ENCODE peak calls at places on chromosomes 4 and X, in four cellular contexts. Q is IMR-90, E is mesenchymal stem cell, L is neuronal stem cell. T is an unnamed sample.

GRCh38 chr4:57430706-57431105 is 320.5 kb upstream of the IGFBP7 start:
- DNase-seq in Q (no peak), E (no peak), L (no peak), T (no peak)

GRCh38 chrX:76555816-76556215 is 128.3 kb downstream of the MAGEE1 start:
- DNase-seq in Q (peak; percentile 22), E (no peak), L (peak; percentile 27), T (peak; percentile 73)

GRCh38 chrX:7640392-7640791 is 202.6 kb upstream of the VCX start:
- DNase-seq in Q (no peak), E (no peak), L (no peak), T (no peak)

GRCh38 chr4:8399298-8399697 is 41.2 kb downstream of the ACOX3 start:
- DNase-seq in Q (no peak), E (no peak), L (no peak), T (no peak)

GRCh38 chr4:103692615-103693014 is 27.2 kb downstream of the TACR3 start:
- DNase-seq in Q (no peak), E (no peak), L (no peak), T (no peak)

GRCh38 chr4:78661923-78662521 is 110.5 kb downstream of the ANXA3 start:
- DNase-seq in Q (peak; percentile 33), E (peak; percentile 77), L (no peak), T (peak; percentile 40)

GRCh38 chr4:78704981-78705757 is 71.0 kb upstream of the BMP2K start:
- DNase-seq in Q (peak; percentile 78), E (no peak), L (no peak), T (no peak)

GRCh38 chrX:39944416-39944815 is 153.3 kb downstream of the BCOR start:
- DNase-seq in Q (no peak), E (no peak), L (no peak), T (no peak)

GRCh38 chr4:141563721-141564120 is 72.7 kb upstream of the IL15 start:
- DNase-seq in Q (no peak), E (no peak), L (no peak), T (no peak)

GRCh38 chr4:84673475-84674230 is 90.7 kb downstream of the CDS1 start:
- DNase-seq in Q (peak; percentile 92), E (peak; percentile 79), L (no peak), T (no peak)

GRCh38 chr4:53595823-53596222 is 4.5 kb upstream of the LNX1 start:
- DNase-seq in Q (no peak), E (no peak), L (no peak), T (no peak)

GRCh38 chr4:164136181-164136616 is 617.7 kb upstream of the SMIM31 start:
- DNase-seq in Q (peak; percentile 1), E (peak; percentile 71), L (no peak), T (peak; percentile 39)

GRCh38 chr4:120155287-120155686 is 88.6 kb upstream of the MAD2L1 start:
- DNase-seq in Q (no peak), E (no peak), L (no peak), T (no peak)

GRCh38 chr4:87975466-87975865 is at the start of gene SPP1:
- DNase-seq in Q (peak; percentile 13), E (peak; percentile 30), L (peak; percentile 32), T (peak; percentile 60)

GRCh38 chr4:147351083-147351787 is 129.7 kb upstream of the EDNRA start:
- DNase-seq in Q (peak; percentile 39), E (no peak), L (no peak), T (no peak)

GRCh38 chr4:127143460-127144190 is 489.1 kb upstream of the INTU start:
- DNase-seq in Q (peak; percentile 77), E (peak; percentile 54), L (no peak), T (no peak)

GRCh38 chr4:185839204-185839712 is 27.3 kb upstream of the SORBS2 start:
- DNase-seq in Q (peak; percentile 91), E (peak; percentile 98), L (peak; percentile 71), T (no peak)

GRCh38 chrX:118644378-118644777 is 83.0 kb upstream of the IL13RA1 start:
- DNase-seq in Q (peak; percentile 68), E (peak; percentile 48), L (no peak), T (no peak)

GRCh38 chr4:101294591-101294990 is 52.7 kb downstream of the PPP3CA start:
- DNase-seq in Q (no peak), E (no peak), L (no peak), T (no peak)

GRCh38 chr4:1226598-1226997 is 22.3 kb downstream of the CTBP1 start:
- DNase-seq in Q (no peak), E (no peak), L (no peak), T (no peak)

GRCh38 chr4:15805583-15806517 is 27.7 kb downstream of the CD38 start:
- DNase-seq in Q (peak; percentile 63), E (peak; percentile 64), L (peak; percentile 61), T (peak; percentile 74)

GRCh38 chr4:165464338-165464737 is 85.5 kb downstream of the CPE start:
- DNase-seq in Q (no peak), E (no peak), L (no peak), T (no peak)

GRCh38 chrX:38036471-38036870 is 30.1 kb downstream of the SYTL5 start:
- DNase-seq in Q (peak; percentile 6), E (no peak), L (no peak), T (no peak)

GRCh38 chrX:136828830-136829229 is 48.1 kb upstream of the ARHGEF6 start:
- DNase-seq in Q (no peak), E (no peak), L (no peak), T (no peak)

GRCh38 chrX:10633722-10634121 is 13.3 kb upstream of the MID1 start:
- DNase-seq in Q (peak; percentile 95), E (peak; percentile 93), L (no peak), T (no peak)

GRCh38 chr4:92305148-92305877 is 1.5 kb downstream of the GRID2 start:
- DNase-seq in Q (peak; percentile 32), E (peak; percentile 49), L (peak; percentile 82), T (peak; percentile 59)

GRCh38 chr4:94444771-94445170 is 7.0 kb upstream of the PDLIM5 start:
- DNase-seq in Q (peak; percentile 55), E (no peak), L (no peak), T (no peak)

GRCh38 chrX:38052096-38052495 is 45.7 kb downstream of the SYTL5 start:
- DNase-seq in Q (peak; percentile 92), E (peak; percentile 90), L (no peak), T (no peak)

GRCh38 chrX:118751950-118752783 is 24.8 kb downstream of the IL13RA1 start:
- DNase-seq in Q (no peak), E (no peak), L (no peak), T (peak; percentile 36)

DNA sequence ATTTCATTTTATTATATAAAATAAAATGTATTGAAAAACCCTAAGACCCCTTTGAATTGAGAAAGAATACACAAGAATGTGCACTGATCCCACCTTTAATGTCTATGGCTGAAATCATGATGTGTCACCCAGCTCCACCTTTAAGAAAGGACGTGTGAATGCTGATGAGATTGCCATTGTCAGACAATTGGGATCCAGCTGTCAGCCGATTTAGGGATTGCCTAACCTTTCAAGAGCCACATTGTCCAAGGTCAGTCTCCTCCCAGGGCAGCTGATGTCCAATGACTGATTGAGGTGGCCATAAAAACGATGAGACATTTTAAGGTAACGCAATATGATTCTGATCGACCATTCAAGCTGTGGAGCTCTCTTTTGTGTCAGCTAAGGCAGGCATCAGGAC is 1676.3 kb downstream of the PCDH7 start:
- DNase-seq in Q (no peak), E (no peak), L (peak; percentile 1), T (no peak)
- H3K9ac ChIP-seq in Q (no peak overlapping the region), E (no peak overlapping the region), L (no peak overlapping the region), T (no peak overlapping the region)

GRCh38 chr4:113633467-113633866 is 128.1 kb downstream of the CAMK2D start:
- DNase-seq in Q (no peak), E (no peak), L (no peak), T (no peak)
- H3K27ac ChIP-seq in Q (no peak overlapping the region), E (no peak overlapping the region), L (no peak overlapping the region), T (no peak overlapping the region)

GRCh38 chr4:98232202-98232601 is 29.0 kb upstream of the RAP1GDS1 start:
- DNase-seq in Q (peak; percentile 30), E (peak; percentile 38), L (no peak), T (no peak)
- H2AFZ ChIP-seq in Q (no peak overlapping the region), E (no peak overlapping the region), L (no peak overlapping the region), T (no peak overlapping the region)

GRCh38 chr4:139607302-139608060 is 51.5 kb upstream of the SETD7 start:
- DNase-seq in Q (no peak), E (no peak), L (no peak), T (no peak)
- H3K9ac ChIP-seq in Q (no peak overlapping the region), E (peak overlapping the region; percentile 75), L (no peak overlapping the region), T (no peak overlapping the region)

DNA sequence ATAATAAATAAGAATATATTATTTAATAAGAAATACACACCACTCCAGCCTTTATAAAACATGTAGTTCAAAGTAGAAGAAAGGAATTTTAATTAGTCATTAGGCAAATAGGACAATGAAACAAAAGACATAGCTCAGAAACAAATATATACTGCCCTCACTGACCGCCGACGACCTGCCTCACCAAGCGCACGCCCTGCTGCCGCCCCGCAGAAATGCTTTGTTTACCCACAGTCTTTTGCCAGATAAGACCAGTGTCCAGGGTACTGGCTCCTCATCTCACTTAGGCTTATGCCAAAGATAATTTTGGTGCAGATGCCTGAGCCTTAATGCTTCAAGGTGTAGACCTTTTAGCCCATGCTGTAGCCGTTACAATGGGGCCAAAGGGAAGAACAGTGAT is 199.5 kb downstream of the HHIP start:
- DNase-seq in Q (no peak), E (no peak), L (no peak), T (no peak)
- H3K27ac ChIP-seq in Q (no peak overlapping the region), E (no peak overlapping the region), L (no peak overlapping the region), T (no peak overlapping the region)

DNA sequence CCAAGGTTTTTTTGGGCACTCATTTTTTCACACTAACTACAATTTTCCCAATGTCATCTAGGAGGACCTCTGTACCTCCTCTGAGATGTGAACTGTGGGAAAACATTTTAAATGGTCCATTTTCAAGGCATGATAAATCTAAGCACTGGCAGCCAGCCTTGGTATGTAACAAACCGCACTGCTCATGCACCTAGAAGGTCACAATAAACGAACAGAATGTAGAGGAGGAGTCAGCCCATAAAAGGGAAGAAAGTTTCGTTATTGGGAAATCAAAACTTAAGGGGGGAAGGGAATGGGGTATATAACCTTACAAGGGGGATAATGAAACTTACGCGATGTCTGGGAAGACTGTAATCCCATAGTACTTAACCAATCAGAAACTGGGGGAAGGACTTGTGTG is 16.4 kb downstream of the COX18 start:
- DNase-seq in Q (peak; percentile 28), E (no peak), L (no peak), T (no peak)
- H2AFZ ChIP-seq in Q (no peak overlapping the region), E (no peak overlapping the region), L (no peak overlapping the region), T (no peak overlapping the region)

T was measured in MM.1S.